ENCODE peak calls at places on chromosomes 13 and 19, in four cellular contexts. L is psoas muscle, H is NCI-H146, Z is SK-MEL-5. O is an unnamed sample.

GRCh38 chr13:113811081-113811928 is 52.3 kb downstream of the TMEM255B start:
- DNase-seq in H (no peak), L (peak), Z (no peak), O (no peak)

GRCh38 chr13:66430266-66430665 is 799.9 kb downstream of the PCDH9 start:
- DNase-seq in Z (no peak), L (no peak), H (no peak), O (peak)

GRCh38 chr19:34712606-34713261 is 21.3 kb upstream of the ZNF181 start:
- DNase-seq in L (no peak), Z (peak), H (peak), O (peak)

GRCh38 chr19:31099470-31100190 is 249.6 kb downstream of the TSHZ3 start:
- DNase-seq in H (no peak), Z (no peak), L (no peak), O (peak)

GRCh38 chr13:24995225-24995804 is 100.6 kb upstream of the PABPC3 start:
- DNase-seq in Z (peak), L (no peak), H (peak), O (peak)

GRCh38 chr13:42836930-42837329 is 55.5 kb downstream of the FAM216B start:
- DNase-seq in Z (peak), L (no peak), H (peak), O (peak)

GRCh38 chr13:47508518-47509228 is 492.4 kb downstream of the SUCLA2 start:
- DNase-seq in H (no peak), Z (no peak), L (no peak), O (no peak)

GRCh38 chr13:47798906-47799305 is 202.2 kb downstream of the SUCLA2 start:
- DNase-seq in L (no peak), H (no peak), Z (peak), O (peak)

GRCh38 chr13:76038920-76039716 is 403.0 kb downstream of the LMO7 start:
- DNase-seq in L (no peak), H (peak), Z (peak), O (no peak)

GRCh38 chr13:51359352-51359751 is 19.9 kb downstream of the SERPINE3 start:
- DNase-seq in L (no peak), Z (no peak), H (no peak), O (no peak)

GRCh38 chr19:55684946-55685681 is 10.1 kb downstream of the EPN1 start:
- DNase-seq in L (peak), Z (no peak), H (no peak), O (no peak)

GRCh38 chr19:13056052-13056660 is 46.5 kb downstream of the LYL1 start:
- DNase-seq in Z (no peak), L (no peak), H (no peak), O (peak)

GRCh38 chr19:18161691-18162039 is 8.7 kb downstream of the PIK3R2 start:
- DNase-seq in H (no peak), L (no peak), Z (no peak), O (no peak)

GRCh38 chr19:51181913-51182419 is 39.9 kb downstream of the SIGLEC7 start:
- DNase-seq in L (no peak), Z (no peak), H (no peak), O (peak)

GRCh38 chr19:7069904-7070226 is 362 bp downstream of the ZNF557 start:
- DNase-seq in Z (no peak), H (peak), L (no peak), O (no peak)

GRCh38 chr19:29577662-29577963 is 28.5 kb upstream of the POP4 start:
- DNase-seq in L (no peak), H (no peak), Z (no peak), O (no peak)

GRCh38 chr19:12752056-12752781 is 628 bp downstream of the BEST2 start:
- DNase-seq in Z (no peak), H (no peak), L (no peak), O (no peak)

GRCh38 chr13:68023838-68024581 is 793.9 kb upstream of the PCDH9 start:
- DNase-seq in H (no peak), Z (no peak), L (no peak), O (no peak)

GRCh38 chr19:6556480-6556879 is 25.7 kb downstream of the TNFSF9 start:
- DNase-seq in L (no peak), H (no peak), Z (no peak), O (no peak)

GRCh38 chr19:35513231-35513974 is at the start of gene DMKN:
- DNase-seq in Z (no peak), H (no peak), L (no peak), O (peak)

GRCh38 chr13:100140441-100140840 is 51.5 kb downstream of the PCCA start:
- DNase-seq in H (no peak), L (no peak), Z (no peak), O (no peak)

GRCh38 chr19:27705896-27706295 is 1507.1 kb downstream of the UQCRFS1 start:
- DNase-seq in H (no peak), L (no peak), Z (no peak), O (no peak)

GRCh38 chr13:22121340-22121739 is 450.5 kb downstream of the FGF9 start:
- DNase-seq in L (no peak), Z (no peak), H (no peak), O (no peak)

GRCh38 chr19:8609210-8610040 is 1.1 kb downstream of the ADAMTS10 start:
- DNase-seq in L (peak), H (no peak), Z (no peak), O (peak)

GRCh38 chr13:44755872-44756271 is 179.7 kb upstream of the TSC22D1 start:
- DNase-seq in L (no peak), H (no peak), Z (no peak), O (peak)

GRCh38 chr13:31653730-31654129 is 85.6 kb upstream of the RXFP2 start:
- DNase-seq in L (no peak), H (no peak), Z (no peak), O (no peak)

GRCh38 chr19:13024126-13024957 is 29.1 kb downstream of the NFIX start:
- DNase-seq in H (peak), L (peak), Z (no peak), O (no peak)

GRCh38 chr19:43422000-43422688 is 7.5 kb downstream of the TEX101 start:
- DNase-seq in H (no peak), L (no peak), Z (no peak), O (no peak)

GRCh38 chr13:69092615-69093322 is 1014.9 kb upstream of the ATXN8OS start:
- DNase-seq in H (no peak), Z (no peak), L (no peak), O (no peak)

GRCh38 chr19:41691268-41691970 is 3.3 kb upstream of the CEACAM7 start:
- DNase-seq in L (no peak), H (peak), Z (peak), O (peak)

GRCh38 chr19:47111682-47112165 is 1.9 kb downstream of the ZC3H4 start:
- DNase-seq in H (no peak), Z (no peak), L (no peak), O (no peak)

GRCh38 chr19:13961826-13962737 is 9.8 kb downstream of the DCAF15 start:
- DNase-seq in H (no peak), Z (no peak), L (no peak), O (peak)

GRCh38 chr13:25881946-25882574 is 169.8 kb downstream of the SHISA2 start:
- DNase-seq in H (peak), L (no peak), Z (no peak), O (no peak)

GRCh38 chr13:95032114-95032513 is 269.1 kb downstream of the ABCC4 start:
- DNase-seq in Z (no peak), H (no peak), L (no peak), O (no peak)

GRCh38 chr13:63680704-63681103 is 2265.1 kb upstream of the PCDH20 start:
- DNase-seq in H (no peak), L (no peak), Z (no peak), O (no peak)